ENCODE peak calls at places on chromosomes 5 and 9, in ten cellular contexts. One of them, this sample, is unnamed.

GRCh38 chr5:107486489-107486888 is 184.2 kb downstream of the EFNA5 start:
- DNase-seq in astrocyte: peak
- DNase-seq in GM23338: no peak
- DNase-seq in AG10803: no peak
- DNase-seq in foreskin fibroblast: peak
- DNase-seq in brain microvascular endothelial cell: peak
- DNase-seq in GM12865: peak
- DNase-seq in neural progenitor cell: no peak
- DNase-seq in GM12878: peak
- DNase-seq in fibroblast of mammary gland: peak
- DNase-seq in this sample: peak

GRCh38 chr9:18791074-18791473 is 241.9 kb downstream of the SAXO1 start:
- DNase-seq in astrocyte: no peak
- DNase-seq in GM23338: peak
- DNase-seq in AG10803: no peak
- DNase-seq in foreskin fibroblast: no peak
- DNase-seq in brain microvascular endothelial cell: peak
- DNase-seq in GM12865: peak
- DNase-seq in neural progenitor cell: peak
- DNase-seq in GM12878: no peak
- DNase-seq in fibroblast of mammary gland: no peak
- DNase-seq in this sample: no peak

GRCh38 chr5:100896054-100896453 is 7.0 kb downstream of the ST8SIA4 start:
- DNase-seq in astrocyte: no peak
- DNase-seq in GM23338: no peak
- DNase-seq in AG10803: no peak
- DNase-seq in foreskin fibroblast: no peak
- DNase-seq in brain microvascular endothelial cell: no peak
- DNase-seq in GM12865: no peak
- DNase-seq in neural progenitor cell: no peak
- DNase-seq in GM12878: no peak
- DNase-seq in fibroblast of mammary gland: no peak
- DNase-seq in this sample: no peak

GRCh38 chr9:135299651-135300345 is 179.8 kb upstream of the PPP1R26 start:
- DNase-seq in astrocyte: no peak
- DNase-seq in GM23338: no peak
- DNase-seq in AG10803: no peak
- DNase-seq in foreskin fibroblast: no peak
- DNase-seq in brain microvascular endothelial cell: no peak
- DNase-seq in GM12865: no peak
- DNase-seq in neural progenitor cell: no peak
- DNase-seq in GM12878: no peak
- DNase-seq in fibroblast of mammary gland: no peak
- DNase-seq in this sample: no peak

GRCh38 chr5:98769256-98770157 is 4.0 kb upstream of the RGMB start:
- DNase-seq in astrocyte: peak
- DNase-seq in GM23338: peak
- DNase-seq in AG10803: peak
- DNase-seq in foreskin fibroblast: peak
- DNase-seq in brain microvascular endothelial cell: peak
- DNase-seq in GM12865: peak
- DNase-seq in neural progenitor cell: peak
- DNase-seq in GM12878: no peak
- DNase-seq in fibroblast of mammary gland: peak
- DNase-seq in this sample: no peak

GRCh38 chr9:130028493-130029222 is 14.3 kb downstream of the FNBP1 start:
- DNase-seq in astrocyte: no peak
- DNase-seq in GM23338: no peak
- DNase-seq in AG10803: no peak
- DNase-seq in foreskin fibroblast: no peak
- DNase-seq in brain microvascular endothelial cell: no peak
- DNase-seq in GM12865: no peak
- DNase-seq in neural progenitor cell: no peak
- DNase-seq in GM12878: no peak
- DNase-seq in fibroblast of mammary gland: no peak
- DNase-seq in this sample: no peak

GRCh38 chr5:171323806-171324632 is 15.0 kb downstream of the TLX3 start:
- DNase-seq in astrocyte: no peak
- DNase-seq in GM23338: peak
- DNase-seq in AG10803: no peak
- DNase-seq in foreskin fibroblast: no peak
- DNase-seq in brain microvascular endothelial cell: no peak
- DNase-seq in GM12865: no peak
- DNase-seq in neural progenitor cell: peak
- DNase-seq in GM12878: no peak
- DNase-seq in fibroblast of mammary gland: no peak
- DNase-seq in this sample: no peak

GRCh38 chr5:74685979-74686631 is 1.1 kb downstream of the HEXB start:
- DNase-seq in astrocyte: peak
- DNase-seq in GM23338: no peak
- DNase-seq in AG10803: peak
- DNase-seq in foreskin fibroblast: peak
- DNase-seq in brain microvascular endothelial cell: no peak
- DNase-seq in GM12865: peak
- DNase-seq in neural progenitor cell: no peak
- DNase-seq in GM12878: peak
- DNase-seq in fibroblast of mammary gland: peak
- DNase-seq in this sample: peak

GRCh38 chr5:138662599-138662998 is 87.4 kb upstream of the HSPA9 start:
- DNase-seq in astrocyte: no peak
- DNase-seq in GM23338: no peak
- DNase-seq in AG10803: no peak
- DNase-seq in foreskin fibroblast: peak
- DNase-seq in brain microvascular endothelial cell: no peak
- DNase-seq in GM12865: no peak
- DNase-seq in neural progenitor cell: no peak
- DNase-seq in GM12878: no peak
- DNase-seq in fibroblast of mammary gland: no peak
- DNase-seq in this sample: no peak

GRCh38 chr9:116000748-116001329 is 152.8 kb upstream of the PAPPA start:
- DNase-seq in astrocyte: no peak
- DNase-seq in GM23338: peak
- DNase-seq in AG10803: no peak
- DNase-seq in foreskin fibroblast: no peak
- DNase-seq in brain microvascular endothelial cell: no peak
- DNase-seq in GM12865: peak
- DNase-seq in neural progenitor cell: peak
- DNase-seq in GM12878: no peak
- DNase-seq in fibroblast of mammary gland: no peak
- DNase-seq in this sample: no peak

GRCh38 chr9:137602661-137603060 is 2.8 kb upstream of the ARRDC1 start:
- DNase-seq in astrocyte: no peak
- DNase-seq in GM23338: no peak
- DNase-seq in AG10803: no peak
- DNase-seq in foreskin fibroblast: no peak
- DNase-seq in brain microvascular endothelial cell: no peak
- DNase-seq in GM12865: no peak
- DNase-seq in neural progenitor cell: peak
- DNase-seq in GM12878: no peak
- DNase-seq in fibroblast of mammary gland: no peak
- DNase-seq in this sample: no peak

GRCh38 chr5:92641031-92641962 is 939.7 kb downstream of the NR2F1-AS1 start:
- DNase-seq in astrocyte: peak
- DNase-seq in GM23338: no peak
- DNase-seq in AG10803: peak
- DNase-seq in foreskin fibroblast: peak
- DNase-seq in brain microvascular endothelial cell: peak
- DNase-seq in GM12865: peak
- DNase-seq in neural progenitor cell: no peak
- DNase-seq in GM12878: no peak
- DNase-seq in fibroblast of mammary gland: peak
- DNase-seq in this sample: no peak

GRCh38 chr5:126808619-126809018 is 31.7 kb downstream of the LMNB1 start:
- DNase-seq in astrocyte: no peak
- DNase-seq in GM23338: peak
- DNase-seq in AG10803: peak
- DNase-seq in foreskin fibroblast: peak
- DNase-seq in brain microvascular endothelial cell: peak
- DNase-seq in GM12865: peak
- DNase-seq in neural progenitor cell: peak
- DNase-seq in GM12878: no peak
- DNase-seq in fibroblast of mammary gland: peak
- DNase-seq in this sample: no peak

GRCh38 chr5:143318833-143319232 is 84.7 kb downstream of the NR3C1 start:
- DNase-seq in astrocyte: no peak
- DNase-seq in GM23338: no peak
- DNase-seq in AG10803: no peak
- DNase-seq in foreskin fibroblast: no peak
- DNase-seq in brain microvascular endothelial cell: no peak
- DNase-seq in GM12865: no peak
- DNase-seq in neural progenitor cell: no peak
- DNase-seq in GM12878: no peak
- DNase-seq in fibroblast of mammary gland: no peak
- DNase-seq in this sample: no peak

GRCh38 chr9:78131969-78132687 is 100.5 kb upstream of the GNAQ start:
- DNase-seq in astrocyte: peak
- DNase-seq in GM23338: no peak
- DNase-seq in AG10803: no peak
- DNase-seq in foreskin fibroblast: peak
- DNase-seq in brain microvascular endothelial cell: peak
- DNase-seq in GM12865: no peak
- DNase-seq in neural progenitor cell: no peak
- DNase-seq in GM12878: no peak
- DNase-seq in fibroblast of mammary gland: peak
- DNase-seq in this sample: no peak

GRCh38 chr5:150556859-150557506 is 49.1 kb downstream of the NDST1 start:
- DNase-seq in astrocyte: no peak
- DNase-seq in GM23338: no peak
- DNase-seq in AG10803: no peak
- DNase-seq in foreskin fibroblast: no peak
- DNase-seq in brain microvascular endothelial cell: no peak
- DNase-seq in GM12865: peak
- DNase-seq in neural progenitor cell: no peak
- DNase-seq in GM12878: peak
- DNase-seq in fibroblast of mammary gland: no peak
- DNase-seq in this sample: no peak

GRCh38 chr5:140630296-140630695 is 2.7 kb downstream of the CD14 start:
- DNase-seq in astrocyte: no peak
- DNase-seq in GM23338: no peak
- DNase-seq in AG10803: peak
- DNase-seq in foreskin fibroblast: peak
- DNase-seq in brain microvascular endothelial cell: peak
- DNase-seq in GM12865: no peak
- DNase-seq in neural progenitor cell: no peak
- DNase-seq in GM12878: no peak
- DNase-seq in fibroblast of mammary gland: peak
- DNase-seq in this sample: no peak

GRCh38 chr9:133604856-133605255 is 4.3 kb downstream of the FAM163B start:
- DNase-seq in astrocyte: no peak
- DNase-seq in GM23338: peak
- DNase-seq in AG10803: no peak
- DNase-seq in foreskin fibroblast: no peak
- DNase-seq in brain microvascular endothelial cell: no peak
- DNase-seq in GM12865: no peak
- DNase-seq in neural progenitor cell: no peak
- DNase-seq in GM12878: no peak
- DNase-seq in fibroblast of mammary gland: no peak
- DNase-seq in this sample: no peak

GRCh38 chr9:37054513-37054776 is 20.4 kb upstream of the PAX5 start:
- DNase-seq in astrocyte: no peak
- DNase-seq in GM23338: no peak
- DNase-seq in AG10803: no peak
- DNase-seq in foreskin fibroblast: no peak
- DNase-seq in brain microvascular endothelial cell: no peak
- DNase-seq in GM12865: no peak
- DNase-seq in neural progenitor cell: no peak
- DNase-seq in GM12878: no peak
- DNase-seq in fibroblast of mammary gland: no peak
- DNase-seq in this sample: no peak
- H3K4me3 ChIP-seq in astrocyte: no peak
- H3K4me3 ChIP-seq in GM23338: no peak
- H3K4me3 ChIP-seq in AG10803: no peak
- H3K4me3 ChIP-seq in foreskin fibroblast: no peak
- H3K4me3 ChIP-seq in brain microvascular endothelial cell: no peak
- H3K4me3 ChIP-seq in GM12865: no peak
- H3K4me3 ChIP-seq in neural progenitor cell: no peak
- H3K4me3 ChIP-seq in GM12878: no peak
- H3K4me3 ChIP-seq in fibroblast of mammary gland: no peak
- H3K4me3 ChIP-seq in this sample: no peak

DNA sequence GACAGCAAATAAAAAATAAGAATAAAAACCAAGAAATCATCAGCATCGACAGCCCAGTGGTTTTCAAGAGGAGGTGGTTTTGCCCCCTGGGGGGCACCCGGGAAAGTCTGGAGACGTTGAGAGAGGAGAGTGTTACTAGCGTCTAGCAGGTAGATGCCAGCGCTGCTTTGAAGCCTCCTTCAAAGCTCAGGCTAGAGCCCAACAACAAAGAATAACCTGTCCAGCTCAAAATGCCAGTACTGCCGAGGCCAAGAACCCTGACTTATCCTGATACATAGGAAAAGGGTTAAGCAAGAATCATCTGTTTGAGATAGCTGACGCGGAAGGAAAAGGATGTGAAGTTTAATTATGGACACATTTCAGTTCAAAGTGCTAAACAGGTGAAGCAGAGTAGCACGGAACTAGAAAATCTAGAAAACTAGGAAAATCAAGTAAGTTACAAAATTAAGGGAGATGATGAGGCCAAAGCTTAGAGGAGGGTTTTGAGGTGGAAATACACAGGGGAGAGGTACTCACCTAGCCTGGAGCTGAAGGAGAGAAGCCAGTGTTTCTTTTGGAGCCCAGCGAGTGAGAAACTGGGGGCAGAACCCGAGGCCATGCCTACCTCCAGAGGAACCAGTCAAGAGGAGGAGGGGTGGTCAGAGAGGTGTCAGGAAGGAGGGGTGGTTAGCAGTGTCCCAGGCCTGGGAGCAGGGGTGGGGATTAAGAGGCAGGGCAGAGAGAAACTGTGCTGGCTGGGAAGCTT is 121.0 kb upstream of the RETREG1 start:
- DNase-seq in astrocyte: no peak
- DNase-seq in GM23338: peak
- DNase-seq in AG10803: no peak
- DNase-seq in foreskin fibroblast: no peak
- DNase-seq in brain microvascular endothelial cell: no peak
- DNase-seq in GM12865: no peak
- DNase-seq in neural progenitor cell: peak
- DNase-seq in GM12878: no peak
- DNase-seq in fibroblast of mammary gland: no peak
- DNase-seq in this sample: no peak
- H3K4me3 ChIP-seq in astrocyte: no peak
- H3K4me3 ChIP-seq in GM23338: peak
- H3K4me3 ChIP-seq in AG10803: no peak
- H3K4me3 ChIP-seq in foreskin fibroblast: no peak
- H3K4me3 ChIP-seq in brain microvascular endothelial cell: no peak
- H3K4me3 ChIP-seq in GM12865: no peak
- H3K4me3 ChIP-seq in neural progenitor cell: peak
- H3K4me3 ChIP-seq in GM12878: no peak
- H3K4me3 ChIP-seq in fibroblast of mammary gland: no peak
- H3K4me3 ChIP-seq in this sample: no peak

GRCh38 chr5:59586811-59587340 is 306.6 kb downstream of the PDE4D start:
- DNase-seq in astrocyte: no peak
- DNase-seq in GM23338: no peak
- DNase-seq in AG10803: no peak
- DNase-seq in foreskin fibroblast: peak
- DNase-seq in brain microvascular endothelial cell: no peak
- DNase-seq in GM12865: no peak
- DNase-seq in neural progenitor cell: no peak
- DNase-seq in GM12878: no peak
- DNase-seq in fibroblast of mammary gland: peak
- DNase-seq in this sample: no peak
- H3K4me3 ChIP-seq in astrocyte: no peak
- H3K4me3 ChIP-seq in GM23338: peak
- H3K4me3 ChIP-seq in AG10803: peak
- H3K4me3 ChIP-seq in foreskin fibroblast: peak
- H3K4me3 ChIP-seq in brain microvascular endothelial cell: no peak
- H3K4me3 ChIP-seq in GM12865: no peak
- H3K4me3 ChIP-seq in neural progenitor cell: peak
- H3K4me3 ChIP-seq in GM12878: no peak
- H3K4me3 ChIP-seq in fibroblast of mammary gland: no peak
- H3K4me3 ChIP-seq in this sample: no peak

GRCh38 chr9:72210522-72210921 is 61.3 kb downstream of the GDA start:
- DNase-seq in astrocyte: no peak
- DNase-seq in GM23338: no peak
- DNase-seq in AG10803: no peak
- DNase-seq in foreskin fibroblast: no peak
- DNase-seq in brain microvascular endothelial cell: no peak
- DNase-seq in GM12865: no peak
- DNase-seq in neural progenitor cell: no peak
- DNase-seq in GM12878: no peak
- DNase-seq in fibroblast of mammary gland: no peak
- DNase-seq in this sample: no peak
- H3K4me3 ChIP-seq in astrocyte: no peak
- H3K4me3 ChIP-seq in GM23338: no peak
- H3K4me3 ChIP-seq in AG10803: no peak
- H3K4me3 ChIP-seq in foreskin fibroblast: no peak
- H3K4me3 ChIP-seq in brain microvascular endothelial cell: no peak
- H3K4me3 ChIP-seq in GM12865: no peak
- H3K4me3 ChIP-seq in neural progenitor cell: no peak
- H3K4me3 ChIP-seq in GM12878: no peak
- H3K4me3 ChIP-seq in fibroblast of mammary gland: no peak
- H3K4me3 ChIP-seq in this sample: no peak

This sample was measured in GM12864.